ENCODE peak calls at places on chromosomes 6 and 20, in five cellular contexts. J, H, Q, I and B are unnamed samples.
A peak's percentile ranks its signal among the peaks of the same experiment; 100 is the strongest.

GRCh38 chr6:41197234-41197633 is 3.7 kb downstream of the TREML2 start:
- DNase-seq in Q (no peak), H (no peak), J (no peak), I (no peak), B (no peak)

GRCh38 chr6:51489133-51489532 is 598.3 kb downstream of the PKHD1 start:
- DNase-seq in Q (no peak), J (no peak), H (no peak), I (peak; percentile 6), B (no peak)

GRCh38 chr20:20593447-20594170 is 118.8 kb downstream of the RALGAPA2 start:
- DNase-seq in H (peak; percentile 71), I (peak; percentile 39), J (peak; percentile 65), Q (no peak), B (peak; percentile 49)

GRCh38 chr20:49400904-49401303 is 81.6 kb downstream of the KCNB1 start:
- DNase-seq in J (peak; percentile 62), I (no peak), H (no peak), Q (no peak), B (no peak)

GRCh38 chr20:32606107-32606506 is 21.0 kb upstream of the NOL4L start:
- DNase-seq in H (no peak), Q (no peak), I (no peak), J (no peak), B (no peak)

GRCh38 chr6:101296184-101296583 is 97.3 kb upstream of the GRIK2 start:
- DNase-seq in I (no peak), Q (no peak), H (no peak), J (peak; percentile 2), B (peak; percentile 41)

GRCh38 chr6:45884336-45884735 is 131.3 kb downstream of the CLIC5 start:
- DNase-seq in Q (no peak), H (no peak), I (no peak), J (no peak), B (no peak)

GRCh38 chr6:28137458-28138020 is 4.1 kb upstream of the ZKSCAN8 start:
- DNase-seq in J (peak; percentile 14), I (peak; percentile 66), Q (peak; percentile 62), H (no peak), B (no peak)

GRCh38 chr6:73152556-73152955 is 72.7 kb downstream of the KHDC1L start:
- DNase-seq in H (no peak), I (no peak), J (no peak), Q (no peak), B (no peak)

GRCh38 chr6:125124250-125124777 is 29.3 kb upstream of the TPD52L1 start:
- DNase-seq in H (peak; percentile 17), J (no peak), Q (no peak), I (peak; percentile 54), B (no peak)
- H2AFZ ChIP-seq in H (no peak overlapping the region), J (no peak overlapping the region), Q (no peak overlapping the region), I (peak overlapping the region; percentile 11), B (no peak overlapping the region)

DNA sequence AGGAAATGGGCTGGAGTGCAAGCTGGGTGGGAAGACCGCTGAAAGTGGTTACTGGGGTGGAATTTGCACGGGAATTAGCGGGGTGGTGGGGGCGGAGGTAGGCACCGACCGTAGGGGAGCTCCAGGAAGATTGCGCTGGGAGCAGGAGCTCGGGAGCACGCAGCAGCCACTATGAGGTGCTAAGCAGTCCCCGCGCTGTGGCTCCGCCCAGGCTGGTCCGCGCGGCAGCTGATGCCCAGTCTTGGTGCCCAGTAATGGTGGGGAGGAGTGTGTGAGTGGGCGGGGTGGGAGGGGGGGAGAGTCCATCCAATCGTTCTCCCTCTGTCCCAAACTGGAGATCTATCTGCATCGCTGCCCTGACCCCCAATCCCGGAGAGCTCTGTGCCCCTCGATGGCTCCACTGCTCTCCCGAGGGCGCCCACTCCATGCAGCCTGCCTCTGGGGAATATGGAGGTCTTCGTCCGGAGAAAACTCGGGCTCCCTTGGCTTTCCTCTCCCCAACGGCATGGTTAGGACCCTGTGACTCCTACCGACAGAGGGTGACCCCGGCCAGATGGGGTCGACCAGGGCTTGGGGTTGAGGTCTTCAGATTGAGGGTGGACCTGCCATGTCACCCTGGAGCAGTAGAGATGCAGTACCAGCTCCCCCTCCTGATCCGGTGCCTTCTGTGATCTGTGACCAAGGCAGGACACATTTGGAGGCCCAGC is 5.3 kb downstream of the TP53TG5 start:
- DNase-seq in H (no peak), Q (no peak), J (no peak), I (no peak), B (no peak)
- TF ChIP-seq SMC3 in H (no peak), Q (no peak), J (no peak), I (no peak), B (no peak)

GRCh38 chr20:57902478-57902877 is 192.7 kb upstream of the PMEPA1 start:
- DNase-seq in I (no peak), J (peak; percentile 16), Q (no peak), H (no peak), B (no peak)
- H2AFZ ChIP-seq in I (no peak overlapping the region), J (no peak overlapping the region), Q (no peak overlapping the region), H (no peak overlapping the region), B (no peak overlapping the region)

DNA sequence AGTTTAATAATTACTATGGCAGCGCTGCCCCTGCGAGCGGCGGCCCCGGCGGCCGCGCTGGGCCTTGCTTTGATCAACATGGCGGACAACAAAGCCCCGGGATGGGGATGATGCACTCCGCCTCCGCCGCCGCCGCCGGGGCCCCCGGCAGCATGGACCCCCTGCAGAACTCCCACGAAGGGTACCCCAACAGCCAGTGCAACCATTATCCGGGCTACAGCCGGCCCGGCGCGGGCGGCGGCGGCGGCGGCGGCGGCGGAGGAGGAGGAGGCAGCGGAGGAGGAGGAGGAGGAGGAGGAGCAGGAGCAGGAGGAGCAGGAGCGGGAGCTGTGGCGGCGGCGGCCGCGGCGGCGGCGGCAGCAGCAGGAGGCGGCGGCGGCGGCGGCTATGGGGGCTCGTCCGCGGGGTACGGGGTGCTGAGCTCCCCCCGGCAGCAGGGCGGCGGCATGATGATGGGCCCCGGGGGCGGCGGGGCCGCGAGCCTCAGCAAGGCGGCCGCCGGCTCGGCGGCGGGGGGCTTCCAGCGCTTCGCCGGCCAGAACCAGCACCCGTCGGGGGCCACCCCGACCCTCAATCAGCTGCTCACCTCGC is 1.5 kb downstream of the ARID1B start:
- DNase-seq in J (no peak), H (peak; percentile 34), Q (no peak), I (peak; percentile 71), B (no peak)
- TF ChIP-seq SMC3 in J (no peak), H (no peak), Q (no peak), I (no peak), B (no peak)

DNA sequence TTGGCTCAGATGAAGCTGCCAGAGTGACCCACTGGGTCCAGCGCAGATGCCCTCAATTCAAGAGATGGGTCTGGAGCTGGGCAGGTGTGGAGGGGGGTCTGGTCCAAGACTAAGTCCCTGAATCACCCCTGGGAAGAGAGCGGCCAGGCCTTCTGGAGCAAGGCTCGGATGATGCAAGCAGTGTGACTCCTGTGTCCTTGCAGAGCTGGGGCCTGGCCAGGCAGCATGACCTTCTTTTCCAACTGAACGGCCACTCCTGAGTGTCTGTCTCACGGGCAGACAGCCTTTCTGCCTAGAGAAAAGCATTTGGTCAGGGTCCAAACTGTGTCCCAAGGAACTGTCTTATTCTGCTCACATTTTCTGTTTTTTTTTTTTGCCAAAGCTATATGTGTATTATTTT is 42.6 kb upstream of the FNDC1 start:
- DNase-seq in H (no peak), Q (no peak), I (no peak), J (no peak), B (no peak)
- H2AFZ ChIP-seq in H (no peak overlapping the region), Q (no peak overlapping the region), I (no peak overlapping the region), J (no peak overlapping the region), B (no peak overlapping the region)

DNA sequence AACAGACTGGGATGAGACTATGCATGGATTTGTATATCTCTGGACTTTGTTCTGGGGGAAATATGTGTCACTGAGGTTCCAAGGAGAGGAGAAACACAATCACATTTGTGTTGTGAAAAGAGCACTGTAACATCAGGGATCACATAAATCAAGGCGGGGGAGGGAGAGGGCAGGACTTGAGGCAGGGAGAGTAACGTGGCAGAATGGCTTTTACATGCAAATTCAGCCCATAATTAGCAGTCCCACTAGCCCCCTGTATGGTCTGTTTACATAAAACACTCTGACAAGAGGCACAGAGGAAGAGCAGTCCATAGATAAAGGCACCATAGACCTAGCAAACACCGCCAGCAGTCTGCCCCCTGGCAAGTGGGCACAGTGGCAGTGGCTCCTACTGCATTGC is 82.8 kb downstream of the LYRM2 start:
- DNase-seq in Q (no peak), H (no peak), I (no peak), J (no peak), B (no peak)
- TF ChIP-seq SMC3 in Q (no peak), H (no peak), I (no peak), J (no peak), B (no peak)

DNA sequence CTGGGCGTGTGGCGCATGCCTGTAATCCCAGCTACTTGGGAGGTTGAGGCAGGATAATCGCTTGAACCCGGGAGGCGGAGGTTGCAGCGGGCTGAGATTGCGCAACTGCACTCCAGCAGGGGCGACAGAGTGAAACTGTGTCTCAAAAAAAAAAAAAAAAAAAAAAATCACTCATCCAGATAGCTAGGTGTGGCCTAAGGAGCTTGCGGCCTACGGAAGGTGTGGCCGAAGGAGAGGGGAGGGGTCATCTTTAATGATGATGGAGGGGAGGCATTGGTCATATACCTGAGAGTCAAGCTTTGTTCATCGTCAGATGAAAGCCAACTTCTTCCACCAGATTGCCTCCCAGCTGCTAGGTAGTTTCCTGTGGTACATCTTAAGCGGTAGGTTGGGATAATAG is 801 bp upstream of the PPARD start:
- DNase-seq in J (no peak), I (peak; percentile 62), H (no peak), Q (no peak), B (no peak)
- H2AFZ ChIP-seq in J (peak overlapping the region; percentile 32), I (no peak overlapping the region), H (no peak overlapping the region), Q (no peak overlapping the region), B (no peak overlapping the region)

DNA sequence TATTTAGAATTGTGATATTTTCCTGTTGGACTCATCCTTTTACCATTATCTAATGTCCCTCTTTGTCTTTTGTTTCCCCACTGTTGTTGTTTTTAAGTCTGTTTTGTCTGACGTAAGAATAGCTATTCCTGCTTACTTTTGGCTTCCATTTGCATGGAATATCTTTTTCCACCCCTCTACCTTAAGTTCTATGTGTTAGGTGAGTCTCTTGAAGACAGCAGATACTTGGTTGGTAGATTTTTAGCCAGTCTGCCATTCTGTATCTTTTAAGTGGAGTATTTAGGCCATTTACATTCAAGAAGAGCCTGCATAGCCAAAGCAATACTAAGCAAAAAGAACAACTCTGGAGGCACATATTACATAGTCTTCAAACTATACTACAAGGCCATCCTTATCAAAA is 39.2 kb downstream of the CTCFL start:
- DNase-seq in H (no peak), Q (no peak), I (no peak), J (no peak), B (no peak)
- TF ChIP-seq SMC3 in H (no peak), Q (no peak), I (no peak), J (no peak), B (no peak)

GRCh38 chr20:1588166-1588868 is 30.8 kb upstream of the SIRPD start:
- DNase-seq in H (no peak), I (no peak), J (no peak), Q (no peak), B (no peak)

GRCh38 chr20:1588869-1589460 is 30.8 kb downstream of the SIRPB1 start:
- DNase-seq in J (no peak), I (no peak), H (no peak), Q (no peak), B (peak; percentile 4)
- H2AFZ ChIP-seq in J (no peak overlapping the region), I (no peak overlapping the region), H (no peak overlapping the region), Q (no peak overlapping the region), B (no peak overlapping the region)

GRCh38 chr20:2804921-2805681 is 4.7 kb upstream of the CPXM1 start:
- DNase-seq in H (no peak), J (no peak), Q (no peak), I (no peak), B (peak; percentile 25)
- TF ChIP-seq SMC3 in H (no peak), J (no peak), Q (no peak), I (no peak), B (no peak)